ENCODE peak calls at places on chromosomes 2 and 18, in five cellular contexts. V, K, E, F and X are unnamed samples.

GRCh38 chr2:64727013-64727767 is 73.5 kb upstream of the SERTAD2 start:
- DNase-seq in E (no peak), K (no peak), V (no peak), F (no peak), X (no peak)

GRCh38 chr2:174997110-174997509 is 8.1 kb downstream of the CHN1 start:
- DNase-seq in V (no peak), F (no peak), K (no peak), E (no peak), X (no peak)

GRCh38 chr2:96631804-96632435 is 6.2 kb downstream of the KANSL3 start:
- DNase-seq in K (peak; percentile 60), V (no peak), F (no peak), E (peak; percentile 27), X (no peak)

GRCh38 chr18:37364237-37364636 is 201.4 kb downstream of the CELF4 start:
- DNase-seq in F (no peak), V (no peak), E (no peak), K (peak; percentile 32), X (no peak)

GRCh38 chr2:222561817-222562424 is 94.0 kb downstream of the FARSB start:
- DNase-seq in E (peak; percentile 25), K (peak; percentile 63), F (peak; percentile 41), V (peak; percentile 27), X (no peak)

GRCh38 chr2:127632592-127633489 is 13.1 kb upstream of the GPR17 start:
- DNase-seq in V (peak; percentile 18), K (no peak), E (no peak), F (no peak), X (no peak)

GRCh38 chr18:46481048-46481846 is 175.8 kb downstream of the LOXHD1 start:
- DNase-seq in V (peak; percentile 45), K (peak; percentile 36), E (no peak), F (peak; percentile 47), X (no peak)

GRCh38 chr2:232457121-232458011 is 1.4 kb downstream of the ALPI start:
- DNase-seq in F (no peak), V (no peak), K (no peak), E (no peak), X (no peak)